ENCODE peak calls at places on chromosomes 16 and 17, in five cellular contexts. Q is RWPE2, C is upper lobe of right lung, N is NCI-H1417, V is T-helper 1 cell. S is an unnamed sample.

GRCh38 chr16:2450535-2450934 is 9.4 kb upstream of the TEDC2 start:
- DNase-seq in Q (no peak), C (no peak), N (no peak), V (no peak), S (no peak)

GRCh38 chr16:72291531-72291981 is 119.6 kb upstream of the PMFBP1 start:
- DNase-seq in Q (no peak), C (no peak), N (no peak), V (no peak), S (no peak)

GRCh38 chr16:50765866-50766265 is 24.0 kb downstream of the CYLD start:
- DNase-seq in Q (no peak), C (no peak), N (no peak), V (no peak), S (no peak)

GRCh38 chr17:39591958-39592954 is 15.5 kb downstream of the NEUROD2 start:
- DNase-seq in Q (no peak), C (no peak), N (peak), V (peak), S (no peak)

GRCh38 chr16:57150682-57151330 is 35.0 kb downstream of the PSME3IP1 start:
- DNase-seq in Q (no peak), C (no peak), N (no peak), V (no peak), S (no peak)

GRCh38 chr17:45326566-45326965 is 9.7 kb upstream of the MAP3K14 start:
- DNase-seq in Q (peak), C (peak), N (no peak), V (no peak), S (no peak)

GRCh38 chr16:7744546-7745294 is 412.1 kb downstream of the RBFOX1 start:
- DNase-seq in Q (no peak), C (no peak), N (no peak), V (no peak), S (no peak)

GRCh38 chr17:49508061-49508865 is 13.2 kb downstream of the NGFR start:
- DNase-seq in Q (peak), C (no peak), N (peak), V (no peak), S (no peak)

GRCh38 chr16:46974352-46974751 is 878 bp upstream of the DNAJA2 start:
- DNase-seq in Q (no peak), C (no peak), N (peak), V (peak), S (no peak)

GRCh38 chr16:88982286-88983084 is 5.5 kb upstream of the CBFA2T3 start:
- DNase-seq in Q (no peak), C (no peak), N (no peak), V (no peak), S (no peak)

GRCh38 chr17:6532441-6532885 is 23.9 kb downstream of the PITPNM3 start:
- DNase-seq in Q (no peak), C (no peak), N (no peak), V (no peak), S (no peak)

GRCh38 chr17:14748036-14748715 is 447.3 kb downstream of the HS3ST3B1 start:
- DNase-seq in Q (no peak), C (peak), N (no peak), V (no peak), S (no peak)

GRCh38 chr16:8063151-8063550 is 527.2 kb downstream of the TMEM114 start:
- DNase-seq in Q (no peak), C (no peak), N (no peak), V (no peak), S (no peak)

GRCh38 chr17:60372790-60373483 is 19.0 kb downstream of the USP32 start:
- DNase-seq in Q (no peak), C (no peak), N (no peak), V (no peak), S (no peak)

GRCh38 chr17:6413073-6413472 is 21.8 kb downstream of the AIPL1 start:
- DNase-seq in Q (no peak), C (no peak), N (peak), V (no peak), S (no peak)

GRCh38 chr17:13702266-13702665 is 100.5 kb upstream of the HS3ST3A1 start:
- DNase-seq in Q (no peak), C (no peak), N (no peak), V (no peak), S (no peak)

GRCh38 chr17:17328251-17328650 is 25.1 kb downstream of the NT5M start:
- DNase-seq in Q (no peak), C (no peak), N (no peak), V (no peak), S (no peak)

GRCh38 chr16:15768201-15768600 is 88.6 kb downstream of the MYH11 start:
- DNase-seq in Q (no peak), C (no peak), N (no peak), V (no peak), S (no peak)

GRCh38 chr17:81039854-81040758 is 5.2 kb downstream of the BAIAP2 start:
- DNase-seq in Q (no peak), C (no peak), N (peak), V (no peak), S (no peak)

S was measured in natural killer cell treated with Interleukin-12 subunit alpha and Interleukin-12 subunit beta and Interleukin-15 and Interleukin-18, amount 100 ng/mL, for 72 hours.